ENCODE peak calls at places on chromosomes 1 and 21, in four cellular contexts. B, I, E and L are unnamed samples.

GRCh38 chr1:50295553-50295952 is 127.7 kb downstream of the DMRTA2 start:
- DNase-seq in I (no peak), B (no peak), E (no peak), L (no peak)

GRCh38 chr21:44012474-44013379 is 618 bp downstream of the TRAPPC10 start:
- DNase-seq in B (peak; percentile 70), I (peak; percentile 91), E (peak; percentile 30), L (peak; percentile 92)

GRCh38 chr1:35231287-35231686 is 37.2 kb upstream of the ZMYM4 start:
- DNase-seq in E (no peak), I (no peak), B (no peak), L (no peak)

GRCh38 chr21:29005696-29006095 is 13.0 kb upstream of the LTN1 start:
- DNase-seq in I (no peak), E (no peak), B (no peak), L (no peak)

GRCh38 chr1:78743626-78744025 is 94.0 kb downstream of the IFI44 start:
- DNase-seq in I (no peak), E (no peak), B (no peak), L (no peak)

GRCh38 chr1:231544943-231545592 is 16.6 kb downstream of the TSNAX start:
- DNase-seq in I (no peak), E (no peak), B (no peak), L (no peak)

GRCh38 chr1:197731449-197731848 is 43.8 kb downstream of the DENND1B start:
- DNase-seq in B (no peak), E (no peak), I (no peak), L (no peak)

GRCh38 chr1:83798965-83799364 is 200.0 kb downstream of the TTLL7 start:
- DNase-seq in I (no peak), E (no peak), B (no peak), L (no peak)

GRCh38 chr1:221768444-221769066 is 26.7 kb upstream of the DUSP10 start:
- DNase-seq in B (no peak), E (no peak), I (no peak), L (no peak)

GRCh38 chr1:170075186-170075585 is 691 bp upstream of the KIFAP3 start:
- DNase-seq in E (no peak), I (no peak), B (no peak), L (no peak)

GRCh38 chr21:29645666-29646553 is 293.9 kb downstream of the GRIK1 start:
- DNase-seq in E (no peak), B (no peak), I (no peak), L (no peak)

GRCh38 chr1:47758341-47759237 is 238.6 kb downstream of the TRABD2B start:
- DNase-seq in I (peak; percentile 59), B (no peak), E (peak; percentile 2), L (no peak)

GRCh38 chr1:27772932-27773731 is at the start of gene STX12:
- DNase-seq in I (peak; percentile 99), B (peak; percentile 98), E (peak; percentile 97), L (peak; percentile 99)

GRCh38 chr1:27772581-27772931 is 463 bp upstream of the STX12 start:
- DNase-seq in I (no peak), B (no peak), E (no peak), L (no peak)

GRCh38 chr1:27770293-27770830 is 2.7 kb upstream of the STX12 start:
- DNase-seq in I (no peak), B (no peak), E (no peak), L (no peak)

GRCh38 chr1:27773732-27774445 is 870 bp downstream of the STX12 start:
- DNase-seq in E (peak; percentile 4), B (no peak), I (no peak), L (no peak)

DNA sequence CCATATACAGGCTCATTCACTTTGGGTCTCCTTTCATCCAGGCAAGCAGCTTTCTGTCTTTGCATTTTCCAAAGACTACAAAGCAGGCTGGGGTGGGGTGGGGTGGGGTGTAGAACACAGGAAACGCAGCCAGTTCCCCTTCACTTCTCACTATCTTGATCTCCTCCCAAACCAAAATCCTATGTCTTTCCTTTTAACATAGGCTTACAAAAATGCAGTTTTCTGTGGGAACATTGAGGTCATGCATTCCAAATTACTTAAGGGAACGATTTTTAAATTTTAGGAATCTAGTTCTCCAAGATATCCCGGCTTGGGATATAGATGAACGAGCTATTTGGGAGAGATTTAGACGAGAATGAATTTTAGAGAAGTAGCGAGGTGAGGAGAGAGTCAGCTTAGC is 948 bp upstream of the STX12 start:
- DNase-seq in B (no peak), I (no peak), E (no peak), L (no peak)
- H3K4me3 ChIP-seq in B (no peak overlapping the region), I (peak overlapping the region; percentile 3), E (peak overlapping the region; percentile 84), L (peak overlapping the region; percentile 99)

DNA sequence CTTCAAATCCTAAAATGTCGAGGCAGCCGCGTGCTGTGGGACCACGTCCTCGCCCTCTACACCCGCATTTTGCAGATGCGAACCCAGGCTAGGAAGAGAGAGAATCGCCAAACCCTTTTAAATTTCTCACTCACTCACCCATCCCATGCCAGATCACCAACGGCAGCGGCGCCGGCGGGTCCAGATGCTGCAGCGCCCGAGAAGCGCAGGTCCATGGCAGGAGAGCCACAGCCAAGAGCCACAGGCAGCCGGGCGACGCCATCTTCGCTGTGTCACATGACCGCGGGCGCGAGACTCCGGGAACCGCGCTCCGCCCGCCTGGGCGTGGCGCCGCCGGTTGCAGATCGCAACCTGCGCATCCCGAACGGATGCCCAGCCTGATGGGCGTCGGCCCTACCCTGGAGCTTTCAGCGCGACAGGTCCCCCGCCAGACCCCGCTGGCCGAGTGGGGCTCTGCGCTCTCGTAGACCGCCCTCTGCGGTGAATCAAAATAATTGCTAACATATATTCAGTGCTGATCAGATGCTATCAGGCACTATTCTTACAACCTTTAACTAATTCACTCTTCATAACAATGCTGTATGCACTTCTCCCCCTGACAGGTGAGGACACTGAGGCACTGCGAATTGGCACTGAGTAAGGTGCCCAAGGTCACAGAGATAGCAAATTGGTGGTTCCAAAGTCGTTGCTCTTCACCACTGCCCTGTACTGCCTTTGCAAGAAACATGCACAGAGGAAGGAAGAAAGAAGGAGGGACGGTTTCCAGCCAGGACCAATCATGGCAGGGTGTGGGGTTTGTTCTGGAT is at the start of gene PPT1:
- DNase-seq in I (peak; percentile 92), B (peak; percentile 87), E (peak; percentile 71), L (peak; percentile 86)
- TF ChIP-seq CTCF in I (no peak), B (no peak), E (no peak), L (no peak)

GRCh38 chr1:23629728-23630290 is 61.8 kb upstream of the RPL11 start:
- DNase-seq in B (no peak), E (no peak), I (no peak), L (no peak)

GRCh38 chr1:23625929-23626535 is 65.6 kb upstream of the RPL11 start:
- DNase-seq in B (no peak), E (no peak), I (no peak), L (no peak)

GRCh38 chr1:23625459-23625858 is 66.1 kb upstream of the RPL11 start:
- DNase-seq in E (no peak), I (no peak), B (no peak), L (no peak)

GRCh38 chr1:23627065-23627464 is 64.5 kb upstream of the RPL11 start:
- DNase-seq in E (no peak), I (no peak), B (no peak), L (peak; percentile 59)

GRCh38 chr1:23628951-23629387 is 62.6 kb upstream of the RPL11 start:
- DNase-seq in B (no peak), E (no peak), I (no peak), L (no peak)
- H3K4me3 ChIP-seq in B (no peak overlapping the region), E (no peak overlapping the region), I (no peak overlapping the region), L (no peak overlapping the region)

GRCh38 chr1:246477634-246478033 is 29.4 kb downstream of the SMYD3 start:
- DNase-seq in I (no peak), B (no peak), E (no peak), L (no peak)
- TF ChIP-seq CTCF in I (no peak), B (no peak), E (no peak), L (no peak)

GRCh38 chr1:154352245-154352580 is 26.9 kb downstream of the ATP8B2 start:
- DNase-seq in B (no peak), I (peak; percentile 70), E (no peak), L (no peak)

GRCh38 chr1:154351363-154352068 is 26.2 kb downstream of the ATP8B2 start:
- DNase-seq in I (no peak), B (no peak), E (peak; percentile 36), L (no peak)

GRCh38 chr1:154353966-154354365 is 28.6 kb downstream of the ATP8B2 start:
- DNase-seq in B (no peak), E (no peak), I (no peak), L (no peak)

GRCh38 chr1:154352581-154353459 is 27.5 kb downstream of the ATP8B2 start:
- DNase-seq in E (no peak), B (peak; percentile 69), I (peak; percentile 91), L (peak; percentile 71)

DNA sequence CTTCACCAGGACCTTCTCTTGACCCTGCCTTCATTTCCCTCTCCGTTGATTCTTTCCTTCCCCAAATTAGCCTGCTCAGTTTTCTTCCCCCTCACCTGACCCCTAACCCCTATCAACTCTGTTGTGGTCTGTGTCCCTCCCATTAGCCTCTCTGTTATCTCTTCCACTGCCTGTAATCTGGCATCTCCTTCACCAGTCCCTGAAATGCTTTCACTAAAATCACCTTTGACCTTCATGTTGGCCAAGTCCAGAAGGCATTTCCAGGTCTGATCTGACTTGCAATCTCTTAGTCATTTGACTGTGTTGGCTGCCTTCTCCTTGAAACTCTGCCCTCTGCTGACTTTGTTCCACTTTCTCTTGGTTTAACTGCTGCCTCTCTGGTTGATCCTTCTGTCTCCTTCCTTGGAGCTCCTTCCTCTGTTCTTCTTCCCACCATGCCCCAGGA is 28.2 kb downstream of the ATP8B2 start:
- DNase-seq in B (peak; percentile 29), E (peak; percentile 49), I (no peak), L (no peak)
- H3K4me3 ChIP-seq in B (peak overlapping the region; percentile 24), E (no peak overlapping the region), I (peak overlapping the region; percentile 59), L (peak overlapping the region; percentile 41)

DNA sequence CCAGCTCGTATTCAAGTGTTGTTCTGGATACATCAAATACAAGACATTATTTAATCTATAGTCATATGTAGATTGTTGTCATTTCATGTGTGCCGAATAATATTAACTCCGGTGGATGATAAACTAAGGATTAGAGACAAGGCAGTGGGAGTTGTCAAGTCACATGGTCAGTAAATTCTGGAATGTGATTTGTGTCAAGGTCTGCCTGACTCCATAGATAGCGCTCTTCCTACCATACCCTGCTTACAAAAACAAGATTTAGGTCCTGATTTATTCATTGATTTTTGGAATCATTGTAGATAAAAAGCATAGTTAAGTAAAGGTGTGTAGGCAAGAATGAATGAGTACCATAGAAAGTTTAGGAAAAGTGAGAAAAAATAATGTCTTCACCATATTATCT is 2.6 kb downstream of the TNNI3K start:
- DNase-seq in B (no peak), I (no peak), E (no peak), L (no peak)
- TF ChIP-seq CTCF in B (no peak), I (no peak), E (no peak), L (no peak)

GRCh38 chr1:109112056-109112651 is 1.8 kb upstream of the ELAPOR1 start:
- DNase-seq in I (no peak), E (peak; percentile 52), B (no peak), L (no peak)
- H3K4me3 ChIP-seq in I (no peak overlapping the region), E (peak overlapping the region; percentile 37), B (no peak overlapping the region), L (no peak overlapping the region)

GRCh38 chr1:2459757-2460156 is 16.3 kb upstream of the PLCH2 start:
- DNase-seq in B (peak; percentile 47), I (no peak), E (peak; percentile 30), L (no peak)
- TF ChIP-seq CTCF in B (peak; percentile 21), I (peak; percentile 29), E (no peak), L (no peak)

GRCh38 chr1:204196068-204196795 is at the start of gene KISS1:
- DNase-seq in B (no peak), E (no peak), I (no peak), L (no peak)
- H3K4me3 ChIP-seq in B (no peak within 1 kb of the TSS), E (no peak within 1 kb of the TSS), I (no peak within 1 kb of the TSS), L (no peak within 1 kb of the TSS)